ENCODE peak calls at places on chromosome 3, in four cellular contexts. X, N, K and G are unnamed samples.

GRCh38 chr3:145963111-145963510 is 197.9 kb downstream of the PLOD2 start:
- DNase-seq in X (no peak), N (no peak), K (no peak), G (no peak)

GRCh38 chr3:60992395-60992794 is 258.9 kb downstream of the FHIT start:
- DNase-seq in X (no peak), N (no peak), K (no peak), G (no peak)

GRCh38 chr3:136396916-136397315 is 146.8 kb downstream of the PCCB start:
- DNase-seq in X (no peak), N (no peak), K (no peak), G (no peak)

GRCh38 chr3:23203651-23204111 is 554 bp downstream of the UBE2E2 start:
- DNase-seq in X (no peak), N (no peak), K (peak), G (peak)

GRCh38 chr3:196624008-196624790 is 15.3 kb upstream of the NRROS start:
- DNase-seq in X (no peak), N (no peak), K (no peak), G (no peak)

GRCh38 chr3:14769531-14770325 is 49.0 kb upstream of the FGD5 start:
- DNase-seq in X (no peak), N (no peak), K (no peak), G (no peak)

GRCh38 chr3:134483195-134483890 is 2.4 kb downstream of the ANAPC13 start:
- DNase-seq in X (no peak), N (no peak), K (no peak), G (no peak)

GRCh38 chr3:134864644-134865043 is 69.6 kb downstream of the EPHB1 start:
- DNase-seq in X (no peak), N (no peak), K (no peak), G (no peak)

GRCh38 chr3:159583662-159584061 is 405.0 kb upstream of the IL12A start:
- DNase-seq in X (no peak), N (no peak), K (no peak), G (no peak)

GRCh38 chr3:51747840-51748239 is 31.2 kb downstream of the IQCF6 start:
- DNase-seq in X (no peak), N (no peak), K (no peak), G (no peak)
- H3K4me3 ChIP-seq in X (no peak), N (no peak), K (no peak), G (no peak)

GRCh38 chr3:63538912-63539311 is 113.6 kb upstream of the SNTN start:
- DNase-seq in X (no peak), N (no peak), K (no peak), G (no peak)
- TF ChIP-seq CTCF in X (no peak), N (no peak), K (no peak), G (no peak)

GRCh38 chr3:185330644-185331043 is 32.3 kb upstream of the MAP3K13 start:
- DNase-seq in X (no peak), N (no peak), K (no peak), G (no peak)
- H3K27ac ChIP-seq in X (no peak), N (peak), K (no peak), G (no peak)

DNA sequence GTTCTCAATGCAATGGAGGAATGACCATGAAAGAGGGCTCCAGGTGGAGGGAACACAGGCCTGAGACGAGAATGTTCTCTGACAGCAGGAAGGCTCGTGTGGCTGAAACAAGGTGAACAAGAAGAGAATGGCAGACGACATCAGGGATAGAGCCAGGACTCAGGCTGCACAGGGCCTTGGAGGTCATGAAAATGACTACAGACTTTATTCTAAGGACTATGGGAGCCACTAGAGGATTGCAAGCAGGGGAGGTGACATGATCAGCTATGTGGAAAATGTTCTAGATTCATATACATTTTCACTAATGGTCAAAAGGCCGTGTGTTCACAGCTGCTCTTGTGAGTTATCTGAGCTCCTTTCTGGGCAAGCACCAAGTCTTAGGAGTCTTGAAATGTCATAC is 78.2 kb downstream of the TAFA4 start:
- DNase-seq in X (no peak), N (no peak), K (no peak), G (no peak)
- H3K4me3 ChIP-seq in X (no peak), N (no peak), K (no peak), G (no peak)

GRCh38 chr3:184503647-184504046 is 57.9 kb upstream of the EPHB3 start:
- DNase-seq in X (no peak), N (no peak), K (no peak), G (no peak)
- TF ChIP-seq CTCF in X (no peak), N (no peak), K (no peak), G (peak)

DNA sequence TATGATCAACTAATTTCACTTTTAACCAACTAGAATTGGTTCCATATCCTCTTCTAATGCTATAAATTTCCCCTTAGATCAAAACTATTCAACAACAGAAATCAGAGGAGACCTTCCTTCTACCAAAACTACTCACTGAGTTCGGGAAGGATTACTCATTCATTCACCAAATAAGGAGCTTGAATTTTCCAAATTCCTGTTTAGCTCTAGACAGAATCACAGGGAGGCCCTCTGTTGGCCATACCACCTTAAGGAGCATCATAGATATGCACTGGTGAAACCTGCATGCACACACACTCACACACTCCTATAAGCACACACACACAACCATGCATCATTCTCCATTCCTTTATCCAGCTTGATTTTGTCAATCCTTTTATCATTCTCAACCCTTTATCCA is 49.0 kb downstream of the SUCLG2 start:
- DNase-seq in X (no peak), N (no peak), K (no peak), G (no peak)
- H3K27ac ChIP-seq in X (no peak), N (no peak), K (no peak), G (no peak)

DNA sequence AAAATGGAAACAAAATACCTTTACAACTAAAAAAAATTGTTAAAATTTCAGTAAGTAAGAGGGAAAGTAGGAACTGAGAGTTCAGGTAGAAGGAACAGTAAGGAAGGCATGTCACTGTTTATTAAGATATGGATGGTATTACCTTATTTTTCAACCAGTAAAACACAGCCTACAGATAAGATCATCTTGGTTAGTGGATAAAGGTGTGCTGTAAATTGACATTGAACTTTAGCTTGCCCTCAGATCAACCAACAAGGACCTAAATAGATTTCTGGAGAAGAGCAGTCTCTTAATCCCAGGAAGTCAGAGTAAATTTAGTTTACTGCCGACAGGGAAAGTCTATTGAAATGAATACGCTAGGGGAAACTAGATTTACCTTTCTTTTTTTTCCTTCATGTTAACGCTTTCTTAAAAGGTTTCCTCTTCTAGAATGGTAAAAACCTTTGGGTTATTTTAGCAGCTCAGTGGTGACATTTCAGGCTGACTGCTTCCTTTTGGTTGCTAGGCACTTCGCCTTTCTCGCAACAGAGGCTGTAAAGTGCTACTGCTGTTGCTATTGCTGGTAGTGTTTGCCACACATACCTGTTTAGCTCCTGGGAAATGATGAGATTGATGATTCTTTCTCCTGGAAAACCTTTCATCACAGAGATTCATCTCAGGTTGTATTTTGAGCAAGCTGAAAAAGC is 12.9 kb downstream of the DZIP3 start:
- DNase-seq in X (no peak), N (no peak), K (no peak), G (peak)
- H3K4me3 ChIP-seq in X (no peak), N (no peak), K (no peak), G (peak)